ENCODE peak calls at places on chromosomes 2 and 18, in five cellular contexts. H is breast epithelium, R is left ventricle myocardium inferior, J is foreskin fibroblast, M is adipocyte. L is an unnamed sample.

GRCh38 chr2:157305713-157306110 is 19.9 kb downstream of the ERMN start:
- DNase-seq in R (no peak), J (no peak), H (no peak), M (no peak), L (no peak)

GRCh38 chr2:16013571-16013970 is 73.2 kb downstream of the MYCN start:
- DNase-seq in J (no peak), H (no peak), M (no peak), R (no peak), L (no peak)

GRCh38 chr2:236636714-236637485 is 67.3 kb downstream of the ACKR3 start:
- DNase-seq in R (no peak), J (no peak), M (no peak), H (peak), L (no peak)

GRCh38 chr18:23689616-23690504 is 607 bp downstream of the LAMA3 start:
- DNase-seq in J (no peak), R (peak), H (no peak), M (peak), L (no peak)

GRCh38 chr2:191957996-191958860 is 111.3 kb upstream of the CAVIN2 start:
- DNase-seq in J (no peak), M (no peak), R (no peak), H (no peak), L (no peak)

GRCh38 chr2:159939946-159940345 is 122.5 kb downstream of the PLA2R1 start:
- DNase-seq in M (peak), H (no peak), R (no peak), J (no peak), L (no peak)

GRCh38 chr2:44930274-44930826 is 11.2 kb upstream of the SIX3 start:
- DNase-seq in H (no peak), R (no peak), M (no peak), J (no peak), L (no peak)

GRCh38 chr2:46230115-46230571 is 67.1 kb upstream of the EPAS1 start:
- DNase-seq in R (peak), J (no peak), H (no peak), M (no peak), L (no peak)

GRCh38 chr2:8583400-8584173 is 98.3 kb upstream of the ID2 start:
- DNase-seq in R (peak), H (peak), J (no peak), M (no peak), L (no peak)

GRCh38 chr18:10524507-10525425 is 1.1 kb upstream of the NAPG start:
- DNase-seq in R (no peak), M (no peak), J (no peak), H (no peak), L (no peak)

GRCh38 chr18:36942264-36942663 is 113.3 kb downstream of the KIAA1328 start:
- DNase-seq in M (peak), H (no peak), R (no peak), J (peak), L (no peak)

GRCh38 chr2:847669-848068 is 103.0 kb upstream of the SNTG2 start:
- DNase-seq in H (no peak), R (no peak), M (no peak), J (no peak), L (no peak)

GRCh38 chr2:96531872-96532505 is 4.6 kb upstream of the ARID5A start:
- DNase-seq in R (peak), H (peak), M (peak), J (peak), L (peak)

GRCh38 chr18:32768646-32769206 is 4.1 kb downstream of the KLHL14 start:
- DNase-seq in M (no peak), H (no peak), R (no peak), J (no peak), L (no peak)
- H3K4me3 ChIP-seq in M (no peak), H (no peak), R (no peak), J (no peak), L (no peak)

GRCh38 chr18:7565677-7566076 is 1.4 kb upstream of the PTPRM start:
- DNase-seq in H (no peak), M (peak), R (no peak), J (no peak), L (no peak)
- H3K4me3 ChIP-seq in H (peak), M (peak), R (peak), J (peak), L (peak)

GRCh38 chr2:150487537-150488429 is at the start of gene RND3:
- DNase-seq in R (peak), M (peak), J (peak), H (peak), L (peak)
- H3K4me3 ChIP-seq in R (peak), M (peak), J (peak), H (peak), L (peak)

DNA sequence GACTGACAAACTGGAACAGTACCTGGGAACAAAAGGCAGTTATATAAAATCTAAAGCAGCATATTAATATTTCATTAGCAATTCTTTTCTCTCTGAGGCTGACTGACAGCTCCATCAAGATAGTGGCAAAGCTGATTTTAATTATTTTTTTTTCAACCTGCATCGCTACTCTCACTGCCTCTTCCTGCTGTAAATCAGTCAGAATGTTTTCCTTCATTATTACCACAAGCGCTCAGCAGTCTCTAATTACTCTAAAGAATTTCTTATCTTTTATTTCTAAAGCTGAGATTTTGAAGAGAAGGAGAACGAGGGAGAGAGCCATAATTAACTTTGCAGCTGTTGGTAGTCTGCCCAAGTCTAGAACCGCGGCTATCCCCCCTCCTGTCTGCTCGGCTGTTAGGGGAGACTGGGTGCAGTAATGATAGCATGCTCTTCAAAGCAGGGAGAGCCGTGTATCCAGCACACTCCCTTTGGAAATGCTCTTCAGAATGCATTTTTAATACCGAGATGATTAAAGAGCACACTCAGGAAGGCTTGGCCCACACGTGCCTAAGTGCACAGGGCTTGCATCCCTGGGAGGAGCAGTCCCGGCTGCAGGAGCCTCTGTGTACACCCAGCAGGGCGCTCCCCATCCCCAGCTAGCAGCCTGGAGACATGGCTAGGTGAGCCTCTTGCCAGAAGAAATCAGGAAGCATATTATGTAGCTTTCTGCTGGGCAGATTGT is 555.4 kb downstream of the CMPK2 start:
- DNase-seq in H (no peak), J (no peak), M (no peak), R (no peak), L (no peak)
- H3K4me3 ChIP-seq in H (no peak), J (no peak), M (no peak), R (no peak), L (no peak)

DNA sequence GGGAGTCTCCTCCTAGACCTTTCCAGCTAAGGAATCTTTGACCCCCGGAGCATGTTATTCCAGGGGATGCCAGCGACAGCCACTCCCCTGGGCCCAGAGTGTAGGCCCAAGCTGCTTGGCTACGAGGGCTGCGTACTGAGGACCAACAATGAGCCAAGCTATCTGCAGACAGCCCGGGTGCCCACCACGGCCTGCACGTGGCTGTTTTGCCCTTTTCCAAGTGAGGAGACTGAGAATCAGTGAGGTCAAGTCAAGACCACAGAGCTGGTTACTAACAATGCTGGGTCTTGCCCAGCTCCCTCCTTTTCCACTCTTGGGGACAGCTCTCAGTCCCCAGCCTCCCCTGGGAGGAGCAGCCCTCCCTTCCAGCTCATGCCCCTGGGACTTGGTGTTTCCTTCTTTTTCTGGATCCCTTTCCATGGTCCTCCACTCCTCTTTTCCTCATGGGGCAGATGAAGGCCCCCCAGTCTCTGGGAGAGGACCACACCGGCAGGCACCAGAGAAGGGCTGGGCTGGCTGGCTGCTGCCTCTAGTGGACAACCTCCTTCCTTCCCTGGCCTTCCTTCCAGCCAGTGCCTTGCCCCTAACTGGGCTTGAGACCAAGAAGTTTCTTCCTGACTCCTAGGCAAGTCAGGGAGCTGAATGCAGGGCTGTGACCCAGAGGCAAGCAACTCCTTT is 550 bp upstream of the MALL start:
- DNase-seq in R (no peak), J (peak), H (no peak), M (peak), L (no peak)
- H3K4me3 ChIP-seq in R (peak), J (peak), H (peak), M (peak), L (peak)

GRCh38 chr2:147663964-147664363 is 180.9 kb upstream of the ACVR2A start:
- DNase-seq in H (no peak), R (no peak), J (no peak), M (no peak), L (no peak)
- H3K4me3 ChIP-seq in H (no peak), R (no peak), J (no peak), M (no peak), L (no peak)

DNA sequence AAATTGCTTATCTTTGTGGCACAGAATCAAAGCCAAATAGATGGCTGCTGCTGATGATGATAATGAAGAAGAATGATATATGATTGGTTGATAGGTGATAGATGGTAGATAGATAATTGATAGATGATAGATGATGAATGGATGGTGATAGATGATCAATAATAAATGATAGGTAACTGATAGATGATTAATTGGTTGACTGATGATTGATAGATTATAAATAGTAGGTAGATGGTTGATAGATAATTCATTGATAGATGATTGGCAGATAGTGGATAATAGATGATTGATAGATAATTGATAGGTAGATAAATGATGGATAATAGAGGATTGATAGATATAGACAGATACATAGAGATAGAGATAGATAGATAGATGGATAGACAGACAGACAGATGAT is 430.2 kb downstream of the EIPR1 start:
- DNase-seq in M (no peak), R (no peak), H (no peak), J (no peak), L (no peak)
- H3K4me3 ChIP-seq in M (no peak), R (no peak), H (no peak), J (no peak), L (no peak)

GRCh38 chr2:108377411-108377810 is 343 bp upstream of the SULT1C4 start:
- DNase-seq in R (no peak), J (peak), H (no peak), M (peak), L (peak)
- H3K4me3 ChIP-seq in R (peak), J (no peak), H (peak), M (no peak), L (no peak)

DNA sequence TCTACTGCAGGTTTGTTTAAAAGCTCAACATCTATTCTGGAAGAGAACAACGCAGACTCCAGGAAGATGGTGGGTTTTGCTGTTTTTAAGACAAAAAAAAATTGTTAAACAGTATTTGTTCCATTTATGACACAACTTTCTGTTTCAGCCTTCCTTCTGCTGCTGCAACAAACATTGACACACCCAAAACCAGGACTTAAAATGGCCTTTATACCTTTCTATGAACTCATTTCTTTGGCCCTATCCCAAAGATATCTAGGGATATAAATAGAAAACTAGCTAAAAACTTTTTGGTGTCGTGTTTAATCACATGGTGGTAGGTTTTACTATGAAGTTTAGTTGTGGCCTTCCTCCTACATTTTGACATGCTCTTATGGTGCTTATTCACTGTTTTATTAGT is 964 bp upstream of the GALNT3 start:
- DNase-seq in H (no peak), M (peak), J (no peak), R (no peak), L (no peak)
- H3K4me3 ChIP-seq in H (peak), M (peak), J (peak), R (peak), L (peak)

GRCh38 chr2:197163755-197164753 is 146.5 kb downstream of the ANKRD44 start:
- DNase-seq in J (no peak), M (no peak), R (peak), H (no peak), L (no peak)
- H3K4me3 ChIP-seq in J (peak), M (peak), R (peak), H (peak), L (no peak)

L was measured in BJ.